ENCODE peak calls at places on chromosomes 16 and 17, in five cellular contexts. Y, J, B, K and G are unnamed samples.

GRCh38 chr17:79798296-79799173 is 1.7 kb upstream of the CBX8 start:
- DNase-seq in Y (no peak), J (no peak), B (no peak), K (peak), G (peak)

GRCh38 chr16:4412159-4412558 is 4.2 kb downstream of the CORO7 start:
- DNase-seq in Y (no peak), J (no peak), B (no peak), K (no peak), G (no peak)

GRCh38 chr17:76537578-76538280 is at the start of gene CYGB:
- DNase-seq in Y (no peak), J (no peak), B (no peak), K (peak), G (peak)

GRCh38 chr17:17343160-17343735 is 40.1 kb downstream of the NT5M start:
- DNase-seq in Y (no peak), J (no peak), B (no peak), K (no peak), G (peak)

GRCh38 chr16:81431554-81432353 is 12.9 kb upstream of the CMIP start:
- DNase-seq in Y (no peak), J (no peak), B (peak), K (peak), G (no peak)

GRCh38 chr17:74190154-74190553 is 13.3 kb upstream of the RPL38 start:
- DNase-seq in Y (no peak), J (no peak), B (no peak), K (peak), G (no peak)

GRCh38 chr16:4378202-4378666 is 6.6 kb downstream of the VASN start:
- DNase-seq in Y (no peak), J (no peak), B (no peak), K (no peak), G (no peak)

GRCh38 chr16:11052080-11052808 is 107.9 kb downstream of the CLEC16A start:
- DNase-seq in Y (peak), J (peak), B (no peak), K (no peak), G (no peak)

GRCh38 chr17:77420804-77421634 is 280.2 kb downstream of the SEC14L1 start:
- DNase-seq in Y (peak), J (no peak), B (no peak), K (peak), G (no peak)

GRCh38 chr16:1526608-1527555 is 6.6 kb upstream of the TMEM204 start:
- DNase-seq in Y (no peak), J (no peak), B (no peak), K (no peak), G (no peak)